ENCODE peak calls at places on chromosomes 6 and 20, in five cellular contexts. U, X, R, M and D are unnamed samples.

GRCh38 chr6:82216549-82216948 is 31.0 kb downstream of the IBTK start:
- DNase-seq in U (no peak), X (no peak), R (no peak), M (no peak), D (peak; percentile 12)

GRCh38 chr6:24325978-24326377 is 31.9 kb downstream of the DCDC2 start:
- DNase-seq in U (no peak), X (no peak), R (no peak), M (no peak), D (no peak)

GRCh38 chr6:106520711-106521367 is 108.5 kb downstream of the RTN4IP1 start:
- DNase-seq in U (no peak), X (no peak), R (no peak), M (peak; percentile 38), D (no peak)

GRCh38 chr6:27748662-27749061 is 163.5 kb downstream of the OR2B2 start:
- DNase-seq in U (no peak), X (no peak), R (no peak), M (no peak), D (no peak)

GRCh38 chr20:40467703-40468411 is 221.2 kb downstream of the MAFB start:
- DNase-seq in U (no peak), X (no peak), R (no peak), M (no peak), D (no peak)

GRCh38 chr20:35133006-35133405 is 14.1 kb downstream of the EDEM2 start:
- DNase-seq in U (no peak), X (no peak), R (no peak), M (no peak), D (no peak)

GRCh38 chr20:51425347-51426106 is 117.0 kb downstream of the NFATC2 start:
- DNase-seq in U (no peak), X (no peak), R (no peak), M (no peak), D (no peak)

GRCh38 chr20:50085481-50086365 is 27.2 kb downstream of the UBE2V1 start:
- DNase-seq in U (peak; percentile 81), X (peak; percentile 85), R (peak; percentile 75), M (peak; percentile 52), D (peak; percentile 79)

GRCh38 chr6:101085327-101085726 is 204.2 kb upstream of the ASCC3 start:
- DNase-seq in U (no peak), X (no peak), R (peak; percentile 13), M (no peak), D (peak; percentile 56)

GRCh38 chr6:160510199-160510598 is 153.9 kb downstream of the LPA start:
- DNase-seq in U (no peak), X (no peak), R (peak; percentile 68), M (no peak), D (peak; percentile 67)

GRCh38 chr6:149480502-149481280 is 4.1 kb downstream of the ZC3H12D start:
- DNase-seq in U (no peak), X (no peak), R (no peak), M (no peak), D (no peak)

GRCh38 chr20:5073154-5074049 is 46.4 kb downstream of the PCNA start:
- DNase-seq in U (peak; percentile 73), X (peak; percentile 13), R (peak; percentile 98), M (peak; percentile 96), D (peak; percentile 22)

GRCh38 chr6:118808794-118809668 is 84.9 kb upstream of the ASF1A start:
- DNase-seq in U (no peak), X (no peak), R (no peak), M (no peak), D (no peak)

GRCh38 chr20:63955281-63955845 is 853 bp downstream of the UCKL1 start:
- DNase-seq in U (peak; percentile 72), X (peak; percentile 37), R (peak; percentile 35), M (no peak), D (peak; percentile 57)

GRCh38 chr6:19415605-19416326 is 421.4 kb upstream of the ID4 start:
- DNase-seq in U (no peak), X (no peak), R (peak; percentile 92), M (no peak), D (no peak)

GRCh38 chr6:18039481-18039880 is 52.0 kb upstream of the KIF13A start:
- DNase-seq in U (no peak), X (no peak), R (no peak), M (no peak), D (no peak)

GRCh38 chr6:24599179-24599578 is 46.8 kb downstream of the KIAA0319 start:
- DNase-seq in U (no peak), X (no peak), R (no peak), M (no peak), D (no peak)

GRCh38 chr20:37727957-37728634 is 34.3 kb downstream of the CTNNBL1 start:
- DNase-seq in U (no peak), X (no peak), R (no peak), M (no peak), D (peak; percentile 18)

GRCh38 chr20:6767536-6768227 is at the start of gene BMP2:
- DNase-seq in U (peak; percentile 82), X (peak; percentile 74), R (peak; percentile 28), M (peak; percentile 63), D (peak; percentile 74)

GRCh38 chr20:878511-879307 is 37.4 kb downstream of the ANGPT4 start:
- DNase-seq in U (peak; percentile 87), X (peak; percentile 20), R (peak; percentile 26), M (no peak), D (peak; percentile 28)

GRCh38 chr6:128560966-128561365 is 40.6 kb upstream of the PTPRK start:
- DNase-seq in U (no peak), X (no peak), R (no peak), M (no peak), D (no peak)

GRCh38 chr6:134663800-134664535 is 285.9 kb downstream of the ALDH8A1 start:
- DNase-seq in U (no peak), X (no peak), R (no peak), M (no peak), D (peak; percentile 40)

GRCh38 chr6:36029464-36029863 is 1.9 kb downstream of the MAPK14 start:
- DNase-seq in U (no peak), X (peak; percentile 50), R (peak; percentile 65), M (no peak), D (peak; percentile 79)

GRCh38 chr6:131923356-131923755 is 27.8 kb downstream of the CCN2 start:
- DNase-seq in U (peak; percentile 93), X (peak; percentile 41), R (peak; percentile 67), M (peak; percentile 72), D (peak; percentile 59)

GRCh38 chr20:41185013-41185757 is 47.8 kb downstream of the PLCG1 start:
- DNase-seq in U (peak; percentile 32), X (no peak), R (no peak), M (no peak), D (no peak)

GRCh38 chr20:47857994-47858557 is 72.8 kb upstream of the SULF2 start:
- DNase-seq in U (no peak), X (peak; percentile 38), R (no peak), M (no peak), D (peak; percentile 28)

DNA sequence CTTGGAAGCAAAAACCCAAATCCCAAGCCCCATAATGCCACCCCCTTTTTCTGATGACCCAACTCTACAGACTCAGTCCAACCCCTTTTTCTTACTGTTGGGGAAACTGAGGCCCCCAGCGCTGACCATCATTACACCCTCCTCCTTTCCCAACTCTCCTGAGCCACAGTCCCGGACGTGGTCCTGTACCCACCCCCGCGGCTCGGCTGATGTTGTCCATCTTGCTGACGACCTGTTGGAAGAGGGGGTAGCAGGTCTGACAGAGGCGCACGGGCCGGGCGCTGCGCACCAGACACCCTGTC is 533 bp downstream of the OSTM1 start:
- DNase-seq in U (no peak), X (no peak), R (no peak), M (no peak), D (no peak)
- H3K9ac ChIP-seq in U (peak overlapping the region; percentile 63), X (peak overlapping the region; percentile 48), R (peak overlapping the region; percentile 67), M (peak overlapping the region; percentile 99), D (peak overlapping the region; percentile 97)

GRCh38 chr20:46296526-46297250 is 11.6 kb downstream of the CDH22 start:
- DNase-seq in U (no peak), X (no peak), R (no peak), M (no peak), D (no peak)

GRCh38 chr20:46298374-46298773 is 9.9 kb downstream of the CDH22 start:
- DNase-seq in U (no peak), X (no peak), R (no peak), M (no peak), D (no peak)

GRCh38 chr20:46302119-46302518 is 6.2 kb downstream of the CDH22 start:
- DNase-seq in U (no peak), X (no peak), R (no peak), M (no peak), D (no peak)

GRCh38 chr20:46300281-46300680 is 8.0 kb downstream of the CDH22 start:
- DNase-seq in U (no peak), X (no peak), R (no peak), M (no peak), D (no peak)

GRCh38 chr20:46299078-46299477 is 9.2 kb downstream of the CDH22 start:
- DNase-seq in U (no peak), X (no peak), R (no peak), M (no peak), D (no peak)
- H3K4me1 ChIP-seq in U (no peaks in the 10 kb centered on the region), X (no peaks in the 10 kb centered on the region), R (no peaks in the 10 kb centered on the region), M (no peaks in the 10 kb centered on the region), D (no peaks in the 10 kb centered on the region)

GRCh38 chr20:61449916-61450315 is 197.9 kb downstream of the CDH4 start:
- DNase-seq in U (no peak), X (no peak), R (no peak), M (no peak), D (peak; percentile 46)
- H3K9ac ChIP-seq in U (no peak overlapping the region), X (no peak overlapping the region), R (no peak overlapping the region), M (no peak overlapping the region), D (no peak overlapping the region)

GRCh38 chr20:62362590-62362940 is 4.5 kb downstream of the LAMA5 start:
- DNase-seq in U (no peak), X (no peak), R (no peak), M (no peak), D (no peak)

GRCh38 chr20:62361799-62362589 is 5.1 kb downstream of the LAMA5 start:
- DNase-seq in U (peak; percentile 97), X (no peak), R (peak; percentile 79), M (no peak), D (no peak)

GRCh38 chr20:62362991-62363919 is 3.9 kb downstream of the LAMA5 start:
- DNase-seq in U (peak; percentile 88), X (no peak), R (peak; percentile 28), M (no peak), D (no peak)

GRCh38 chr20:62359491-62360121 is 7.5 kb downstream of the LAMA5 start:
- DNase-seq in U (peak; percentile 47), X (peak; percentile 79), R (peak; percentile 91), M (no peak), D (peak; percentile 71)

DNA sequence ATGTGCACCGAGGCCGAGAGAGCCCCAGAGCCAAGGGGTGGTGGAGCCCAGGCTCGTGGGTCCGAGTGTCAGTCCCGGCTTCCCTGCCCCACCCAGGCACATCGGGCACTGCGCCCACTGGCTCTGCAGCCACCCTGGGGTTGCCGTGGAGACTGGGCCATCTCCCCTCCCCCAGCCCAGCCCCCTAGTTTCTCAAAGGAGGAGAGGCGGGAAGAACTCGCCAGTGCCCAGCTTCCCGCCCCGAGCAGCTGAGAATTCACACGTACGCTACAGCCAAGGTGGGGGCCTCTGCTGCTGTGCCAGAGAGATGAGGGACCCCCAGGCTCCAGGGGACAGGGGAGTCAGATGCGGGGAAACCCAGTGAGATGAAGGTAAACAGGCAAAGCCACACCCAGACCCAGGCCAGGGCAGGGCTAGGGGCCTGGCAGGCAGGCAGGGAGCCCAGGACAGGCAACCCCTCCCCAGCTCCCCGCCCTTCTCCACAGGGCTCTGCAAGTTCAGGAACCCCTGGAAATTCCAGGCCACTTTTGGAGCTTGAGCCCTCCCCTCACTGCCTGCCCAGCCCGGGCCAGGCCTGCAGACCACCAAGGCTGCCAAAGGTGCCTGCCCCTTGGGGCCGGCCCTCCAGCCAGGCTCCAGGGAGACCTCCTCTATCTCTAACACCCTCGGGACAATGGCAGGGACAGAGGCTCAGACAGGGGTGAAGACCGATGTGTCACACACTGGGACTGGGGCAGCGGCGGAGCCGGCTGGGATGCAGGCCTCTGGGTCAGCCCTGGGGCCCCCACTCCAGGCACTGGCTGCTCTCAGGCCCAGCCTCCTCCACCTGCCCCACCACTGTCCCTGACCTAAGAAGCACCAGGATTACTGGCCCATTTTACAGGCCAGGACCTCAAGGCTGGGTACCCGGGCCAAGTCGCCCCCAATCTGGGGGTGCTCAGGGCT is 6.0 kb downstream of the LAMA5 start:
- DNase-seq in U (peak; percentile 87), X (no peak), R (peak; percentile 40), M (peak; percentile 65), D (no peak)
- H3K4me1 ChIP-seq in U (peaks cover 46% of the 10 kb centered on the region), X (peaks cover 73% of the 10 kb centered on the region), R (peaks cover 92% of the 10 kb centered on the region), M (peaks cover 2% of the 10 kb centered on the region), D (peaks cover 90% of the 10 kb centered on the region)